ENCODE peak calls at places on chromosomes 2 and 18, in nine cellular contexts. B is stomach, N is GM12891, V is HCT116, X is K562, L is endothelial cell of umbilical vein, H is HepG2, I is spleen, Z is upper lobe of left lung. P is an unnamed sample.

GRCh38 chr2:191333911-191334357 is 88.7 kb downstream of the MYO1B start:
- DNase-seq in Z (no peak), X (no peak), L (no peak), N (no peak), H (no peak), B (no peak), I (no peak), V (no peak), P (no peak)

GRCh38 chr2:231611273-231612198 is 18.9 kb downstream of the TEX44 start:
- DNase-seq in H (peak; percentile 59), L (peak; percentile 55), N (no peak), Z (peak; percentile 46), V (peak; percentile 84), B (peak; percentile 65), I (no peak), X (peak; percentile 72), P (peak; percentile 48)

GRCh38 chr18:61435064-61435652 is 101.9 kb downstream of the CDH20 start:
- DNase-seq in L (peak; percentile 36), I (no peak), Z (no peak), X (peak; percentile 9), N (peak; percentile 2), H (peak; percentile 27), V (peak; percentile 22), B (no peak), P (no peak)

GRCh38 chr2:110820128-110820527 is 87.8 kb downstream of the ACOXL start:
- DNase-seq in I (no peak), X (no peak), V (no peak), N (no peak), H (no peak), Z (no peak), L (no peak), B (no peak), P (no peak)

GRCh38 chr2:134170269-134170668 is 83.6 kb upstream of the MGAT5 start:
- DNase-seq in Z (no peak), N (no peak), L (no peak), B (no peak), H (no peak), I (no peak), V (no peak), X (no peak), P (no peak)

GRCh38 chr2:161918692-161919091 is 155.3 kb downstream of the DPP4 start:
- DNase-seq in I (no peak), L (no peak), H (no peak), N (no peak), V (no peak), X (no peak), Z (no peak), B (no peak), P (no peak)

GRCh38 chr2:224183086-224183485 is 144.0 kb upstream of the SERPINE2 start:
- DNase-seq in V (no peak), Z (no peak), I (no peak), L (no peak), B (no peak), X (no peak), H (no peak), N (no peak), P (no peak)

GRCh38 chr2:8576525-8577157 is 105.2 kb upstream of the ID2 start:
- DNase-seq in V (no peak), H (no peak), X (no peak), B (peak; percentile 29), Z (peak; percentile 70), I (peak; percentile 85), L (no peak), N (no peak), P (peak; percentile 29)

GRCh38 chr2:19630921-19631320 is 270.9 kb downstream of the TTC32 start:
- DNase-seq in H (no peak), X (no peak), B (no peak), V (no peak), L (no peak), N (no peak), Z (no peak), I (no peak), P (no peak)

GRCh38 chr2:226795281-226796011 is 4.2 kb downstream of the IRS1 start:
- DNase-seq in N (no peak), H (no peak), Z (peak; percentile 21), V (no peak), I (peak; percentile 79), B (peak; percentile 30), L (no peak), X (no peak), P (no peak)

DNA sequence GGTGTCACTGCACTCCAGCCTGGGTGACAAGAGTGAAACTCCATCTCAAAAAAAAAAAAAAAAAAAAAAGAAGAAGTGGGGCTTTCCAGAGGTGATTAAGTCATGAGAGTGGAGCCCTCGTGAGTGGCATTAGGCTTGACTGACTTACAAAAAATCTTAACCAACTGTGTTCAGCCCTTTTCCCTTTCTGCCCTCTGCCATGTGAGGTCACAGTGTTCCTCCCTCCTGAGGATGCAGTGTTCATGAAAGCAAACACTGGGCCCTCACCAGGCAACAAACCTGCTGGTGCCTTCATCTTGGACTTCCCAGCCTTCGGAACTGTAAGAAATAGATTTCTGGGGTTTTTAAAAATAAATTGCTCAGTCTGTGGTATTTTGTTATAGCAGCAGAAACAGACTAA is 37.0 kb upstream of the METTL21A start:
- DNase-seq in N (no peak), L (no peak), H (no peak), I (no peak), V (no peak), X (no peak), Z (peak; percentile 34), B (no peak), P (peak; percentile 13)
- TF ChIP-seq POLR2A in N (peak; percentile 69), L (no peak), H (no peak), I (peak; percentile 32), V (no peak), X (no peak), Z (no peak), B (no peak), P (no peak)

GRCh38 chr18:59961086-59961485 is 61.3 kb downstream of the PMAIP1 start:
- DNase-seq in X (peak; percentile 8), H (no peak), B (no peak), V (no peak), L (no peak), Z (peak; percentile 30), N (peak; percentile 24), I (no peak), P (peak; percentile 12)

GRCh38 chr18:59960272-59960671 is 60.5 kb downstream of the PMAIP1 start:
- DNase-seq in X (no peak), I (no peak), Z (no peak), L (no peak), H (no peak), N (no peak), B (no peak), V (no peak), P (no peak)

GRCh38 chr18:59959079-59959478 is 59.3 kb downstream of the PMAIP1 start:
- DNase-seq in I (no peak), Z (no peak), X (no peak), B (no peak), L (no peak), V (peak; percentile 58), N (no peak), H (no peak), P (no peak)

GRCh38 chr18:59959606-59960005 is 59.8 kb downstream of the PMAIP1 start:
- DNase-seq in Z (no peak), H (no peak), N (no peak), B (no peak), X (no peak), I (no peak), V (no peak), L (no peak), P (no peak)

GRCh38 chr18:59957957-59958356 is 58.2 kb downstream of the PMAIP1 start:
- DNase-seq in H (peak; percentile 3), B (peak; percentile 71), Z (no peak), N (no peak), X (peak; percentile 71), I (no peak), L (peak; percentile 52), V (peak; percentile 67), P (peak; percentile 47)
- TF ChIP-seq POLR2AphosphoS5 in H (no peak), B (no peak), Z (no peak), N (no peak), X (peak; percentile 66), I (no peak), L (no peak), V (peak; percentile 34), P (no peak)

GRCh38 chr2:27100036-27100435 is 13.5 kb downstream of the KHK start:
- DNase-seq in X (no peak), H (no peak), N (no peak), Z (no peak), B (no peak), L (no peak), I (no peak), V (no peak), P (no peak)

GRCh38 chr2:27109083-27109482 is 9.8 kb downstream of the CGREF1 start:
- DNase-seq in V (no peak), B (no peak), L (no peak), N (no peak), X (no peak), Z (no peak), H (no peak), I (no peak), P (no peak)

GRCh38 chr2:27102329-27102728 is 15.8 kb downstream of the KHK start:
- DNase-seq in X (no peak), Z (no peak), L (no peak), I (no peak), N (no peak), H (no peak), B (no peak), V (no peak), P (no peak)

DNA sequence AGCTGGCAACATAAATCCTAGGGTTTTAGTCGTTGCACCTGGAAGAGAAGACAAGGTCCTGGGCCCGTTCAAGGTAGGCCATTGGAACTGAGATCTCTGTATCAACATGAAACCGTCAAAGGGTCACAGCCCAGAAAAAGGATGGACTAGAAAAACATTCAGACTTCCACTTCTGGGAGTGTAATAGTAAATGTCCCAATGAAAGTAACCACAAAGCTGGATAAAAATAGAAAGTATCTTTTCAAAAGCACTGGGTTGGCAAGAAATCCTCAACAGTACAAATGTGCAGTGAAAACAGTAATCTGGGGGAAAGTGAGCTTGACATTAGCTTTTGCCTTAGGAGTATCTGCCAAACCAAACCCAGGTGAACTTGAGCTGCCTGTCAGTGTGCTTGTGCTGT is 12.9 kb downstream of the CGREF1 start:
- DNase-seq in L (no peak), B (no peak), X (no peak), V (no peak), N (no peak), Z (no peak), I (no peak), H (no peak), P (no peak)
- TF ChIP-seq POLR2A in L (no peak), B (no peak), X (no peak), V (no peak), N (no peak), Z (no peak), I (no peak), H (no peak), P (no peak)

GRCh38 chr18:69044215-69044614 is 246.3 kb downstream of the CCDC102B start:
- DNase-seq in N (no peak), V (no peak), I (no peak), L (no peak), Z (no peak), B (no peak), H (no peak), X (no peak), P (no peak)
- TF ChIP-seq POLR2AphosphoS5 in N (no peak), V (no peak), I (no peak), L (no peak), Z (no peak), B (no peak), H (no peak), X (no peak), P (no peak)